ENCODE peak calls at places on chromosomes 1 and 21, in eight cellular contexts. S is A549; H is naive B cell; I is epithelial cell of esophagus; E is mesendoderm; U is mammary epithelial cell; J is HEK293T; Q is stimulated activated CD4-positive, alpha-beta T cell treated with anti-CD3 and anti-CD28 coated beads, Interleukin-4, amount 100 ng/mL, for 48 hours. Z is an unnamed sample.

GRCh38 chr1:12019858-12020509 is 686 bp downstream of the MIIP start:
- DNase-seq in J (no peak), S (no peak), U (peak), H (no peak), Q (no peak), E (peak), I (peak), Z (no peak)

GRCh38 chr1:58340156-58340555 is 206.4 kb downstream of the OMA1 start:
- DNase-seq in U (no peak), S (no peak), Q (no peak), J (no peak), I (no peak), E (peak), H (no peak), Z (no peak)

GRCh38 chr1:78091215-78091813 is 45.5 kb downstream of the GIPC2 start:
- DNase-seq in J (no peak), Q (no peak), U (no peak), H (no peak), I (no peak), S (no peak), E (peak), Z (peak)

GRCh38 chr1:67429011-67429527 is 1.1 kb downstream of the SERBP1 start:
- DNase-seq in I (no peak), H (peak), J (peak), U (peak), E (no peak), Q (peak), S (no peak), Z (peak)

GRCh38 chr21:17270234-17270633 is 242.6 kb upstream of the CXADR start:
- DNase-seq in J (peak), H (no peak), Q (no peak), E (peak), S (peak), I (peak), U (peak), Z (peak)

GRCh38 chr1:50930965-50931737 is 28.9 kb downstream of the FAF1 start:
- DNase-seq in I (peak), J (no peak), Q (peak), U (no peak), H (no peak), S (no peak), E (peak), Z (no peak)

GRCh38 chr21:29297483-29298347 is 1.0 kb upstream of the BACH1 start:
- DNase-seq in I (no peak), J (no peak), S (no peak), U (no peak), H (no peak), E (no peak), Q (no peak), Z (no peak)

GRCh38 chr1:244945109-244945671 is 80.8 kb upstream of the HNRNPU start:
- DNase-seq in I (no peak), E (no peak), U (no peak), Q (no peak), J (no peak), S (no peak), H (peak), Z (no peak)

GRCh38 chr21:46154155-46154954 is 1.0 kb downstream of the FTCD start:
- DNase-seq in S (no peak), Q (no peak), H (no peak), J (no peak), E (no peak), I (no peak), U (no peak), Z (no peak)

GRCh38 chr21:46328151-46328550 is 4.2 kb downstream of the PCNT start:
- DNase-seq in J (no peak), E (no peak), H (no peak), U (no peak), I (no peak), Q (no peak), S (no peak), Z (no peak)

GRCh38 chr1:212791261-212791675 is 309 bp downstream of the NSL1 start:
- DNase-seq in Q (no peak), J (peak), E (no peak), I (peak), H (no peak), S (peak), U (peak), Z (peak)

GRCh38 chr1:155013632-155014031 is 11.0 kb downstream of the ZBTB7B start:
- DNase-seq in H (no peak), I (no peak), J (no peak), Q (no peak), E (peak), S (no peak), U (no peak), Z (no peak)

GRCh38 chr1:15246960-15247614 is at the start of gene FHAD1:
- DNase-seq in S (peak), Q (peak), J (peak), U (peak), E (peak), H (no peak), I (peak), Z (peak)

GRCh38 chr1:168161459-168161858 is 17.3 kb upstream of the TIPRL start:
- DNase-seq in J (no peak), U (no peak), I (no peak), Q (no peak), H (no peak), S (no peak), E (no peak), Z (no peak)

GRCh38 chr1:2050482-2050792 is 226 bp downstream of the PRKCZ start:
- DNase-seq in Q (no peak), E (peak), J (no peak), S (no peak), U (peak), H (no peak), I (peak), Z (no peak)

GRCh38 chr1:203692565-203693470 is 66.2 kb downstream of the ATP2B4 start:
- DNase-seq in I (peak), S (peak), J (no peak), E (peak), Q (no peak), U (peak), H (no peak), Z (no peak)

GRCh38 chr1:227849251-227849650 is 33.8 kb downstream of the PRSS38 start:
- DNase-seq in J (no peak), H (no peak), S (no peak), I (no peak), Q (no peak), U (no peak), E (no peak), Z (no peak)

GRCh38 chr1:91092503-91092902 is 70.7 kb upstream of the ZNF644 start:
- DNase-seq in E (no peak), H (no peak), U (no peak), S (no peak), I (peak), J (no peak), Q (no peak), Z (no peak)

GRCh38 chr1:97084566-97084965 is 363.0 kb downstream of the PTBP2 start:
- DNase-seq in I (peak), E (no peak), J (no peak), S (no peak), H (no peak), Q (no peak), U (peak), Z (no peak)

GRCh38 chr1:2528966-2529750 is 905 bp downstream of the HES5 start:
- DNase-seq in E (peak), S (no peak), Q (no peak), J (no peak), U (no peak), H (peak), I (no peak), Z (peak)

GRCh38 chr21:45857761-45858160 is 123.8 kb upstream of the COL6A1 start:
- DNase-seq in H (no peak), I (no peak), E (no peak), S (no peak), J (no peak), Q (no peak), U (no peak), Z (no peak)

GRCh38 chr1:117231748-117232373 is 21.1 kb upstream of the VTCN1 start:
- DNase-seq in I (no peak), E (no peak), H (no peak), U (no peak), Q (no peak), S (no peak), J (no peak), Z (no peak)

GRCh38 chr1:53586765-53587164 is 127.6 kb downstream of the DMRTB1 start:
- DNase-seq in J (no peak), E (no peak), H (no peak), S (no peak), Q (no peak), U (no peak), I (no peak), Z (peak)

GRCh38 chr21:38505654-38506523 is 7.6 kb upstream of the ERG start:
- DNase-seq in I (peak), S (peak), Q (no peak), U (peak), E (peak), H (no peak), J (peak), Z (no peak)

GRCh38 chr1:14392887-14393365 is 205.6 kb upstream of the KAZN start:
- DNase-seq in E (no peak), U (no peak), H (no peak), Q (no peak), J (no peak), I (no peak), S (no peak), Z (no peak)